ENCODE peak calls at places on chromosome 10, in ten cellular contexts. T, W, C, G, O, L, S, H, V and K are unnamed samples.

GRCh38 chr10:70461397-70462348 is 16.9 kb upstream of the PALD1 start:
- DNase-seq in C (peak), W (no peak), L (no peak), S (no peak), T (peak), O (peak), G (no peak), H (no peak), V (peak), K (peak)

GRCh38 chr10:74137992-74138391 is 12.6 kb downstream of the AP3M1 start:
- DNase-seq in V (no peak), C (no peak), S (no peak), H (no peak), W (no peak), O (no peak), L (no peak), G (no peak), T (no peak), K (no peak)

GRCh38 chr10:23095966-23096813 is 811 bp downstream of the MSRB2 start:
- DNase-seq in H (no peak), V (peak), G (peak), W (no peak), T (peak), L (no peak), S (peak), C (peak), O (peak), K (peak)

GRCh38 chr10:3825244-3825643 is 40.2 kb upstream of the KLF6 start:
- DNase-seq in O (no peak), T (peak), W (peak), L (no peak), G (no peak), H (no peak), S (no peak), V (no peak), C (peak), K (peak)

GRCh38 chr10:77090381-77091356 is 546.9 kb downstream of the KCNMA1 start:
- DNase-seq in C (no peak), W (no peak), O (no peak), S (no peak), H (no peak), G (no peak), L (no peak), V (no peak), T (no peak), K (peak)

GRCh38 chr10:964321-964987 is 23.8 kb upstream of the GTPBP4 start:
- DNase-seq in V (no peak), C (no peak), G (no peak), H (no peak), T (no peak), S (no peak), O (no peak), L (no peak), W (no peak), K (no peak)

GRCh38 chr10:28125701-28126100 is 126.8 kb upstream of the ODAD2 start:
- DNase-seq in G (no peak), H (no peak), L (no peak), C (no peak), T (peak), S (no peak), W (no peak), V (no peak), O (no peak), K (peak)

GRCh38 chr10:80405636-80406035 is 2.7 kb upstream of the PRXL2A start:
- DNase-seq in W (no peak), L (no peak), T (no peak), O (no peak), S (no peak), H (no peak), V (no peak), G (no peak), C (no peak), K (no peak)

GRCh38 chr10:69819713-69820506 is 18.2 kb downstream of the COL13A1 start:
- DNase-seq in S (no peak), L (no peak), V (no peak), C (no peak), H (no peak), W (no peak), O (no peak), G (no peak), T (peak), K (peak)

GRCh38 chr10:119772347-119772746 is 46.5 kb downstream of the INPP5F start:
- DNase-seq in L (no peak), W (no peak), O (no peak), V (no peak), C (no peak), H (no peak), T (no peak), S (no peak), G (no peak), K (no peak)

GRCh38 chr10:47049056-47049851 is 138.0 kb downstream of the PTPN20 start:
- DNase-seq in W (no peak), O (no peak), G (peak), H (no peak), C (no peak), L (no peak), S (no peak), T (no peak), V (no peak), K (no peak)

GRCh38 chr10:3877092-3878000 is 92.3 kb upstream of the KLF6 start:
- DNase-seq in W (no peak), L (no peak), O (no peak), S (no peak), H (no peak), G (no peak), T (peak), C (no peak), V (no peak), K (no peak)

GRCh38 chr10:10722422-10722821 is 295.2 kb upstream of the CELF2 start:
- DNase-seq in C (no peak), H (no peak), W (no peak), S (no peak), G (no peak), L (no peak), V (no peak), O (no peak), T (peak), K (no peak)

GRCh38 chr10:103666109-103666508 is 172.6 kb downstream of the NEURL1 start:
- DNase-seq in T (peak), C (peak), G (no peak), W (no peak), V (no peak), H (no peak), L (no peak), S (no peak), O (no peak), K (no peak)

GRCh38 chr10:62112325-62112724 is 156.3 kb downstream of the RTKN2 start:
- DNase-seq in V (no peak), S (no peak), W (no peak), O (no peak), H (no peak), G (no peak), L (no peak), C (no peak), T (no peak), K (no peak)

GRCh38 chr10:63917363-63917762 is 396.2 kb downstream of the REEP3 start:
- DNase-seq in T (no peak), O (no peak), H (no peak), G (no peak), W (no peak), S (no peak), C (no peak), V (no peak), L (no peak), K (no peak)

GRCh38 chr10:58637372-58637771 is 124.7 kb downstream of the BICC1 start:
- DNase-seq in T (peak), C (peak), S (no peak), V (no peak), L (no peak), H (no peak), O (no peak), G (no peak), W (no peak), K (peak)

GRCh38 chr10:124516181-124516580 is 54.6 kb downstream of the LHPP start:
- DNase-seq in T (no peak), G (no peak), S (no peak), V (no peak), W (no peak), O (no peak), C (no peak), L (no peak), H (no peak), K (no peak)

GRCh38 chr10:133079836-133080682 is 7.7 kb upstream of the ADGRA1 start:
- DNase-seq in C (no peak), W (no peak), H (no peak), G (no peak), S (no peak), O (no peak), L (no peak), T (no peak), V (no peak), K (no peak)

GRCh38 chr10:72503694-72504438 is 122.0 kb downstream of the MICU1 start:
- DNase-seq in T (no peak), L (no peak), W (no peak), S (no peak), V (no peak), G (no peak), O (no peak), C (no peak), H (no peak), K (no peak)

GRCh38 chr10:128185627-128186026 is 59.4 kb upstream of the MKI67 start:
- DNase-seq in L (no peak), C (no peak), S (no peak), V (no peak), W (no peak), H (no peak), T (no peak), O (no peak), G (no peak), K (no peak)

GRCh38 chr10:119807960-119808697 is 64.5 kb downstream of the MCMBP start:
- DNase-seq in C (no peak), S (no peak), H (no peak), W (peak), O (no peak), G (no peak), L (no peak), T (peak), V (no peak), K (peak)

GRCh38 chr10:123236122-123236521 is 81.9 kb downstream of the BUB3 start:
- DNase-seq in S (no peak), W (no peak), G (no peak), L (no peak), T (peak), V (no peak), H (no peak), O (no peak), C (no peak), K (no peak)

GRCh38 chr10:31759124-31759798 is 169.4 kb downstream of the ARHGAP12 start:
- DNase-seq in G (no peak), H (no peak), L (peak), W (no peak), V (peak), C (peak), T (peak), O (no peak), S (peak), K (peak)

GRCh38 chr10:101839421-101840063 is 4.1 kb downstream of the KCNIP2 start:
- DNase-seq in W (no peak), S (peak), O (no peak), H (no peak), V (no peak), T (no peak), C (peak), G (no peak), L (peak), K (no peak)